ENCODE peak calls at places on chromosomes 11 and 22, in ten cellular contexts. M, Q, D, O, W, N, I, P, A and Y are unnamed samples.

GRCh38 chr11:66548774-66549630 is 2.3 kb downstream of the ACTN3 start:
- DNase-seq in Q (no peak), A (no peak), I (no peak), D (no peak), W (no peak), O (no peak), P (no peak), N (no peak), M (no peak), Y (no peak)

GRCh38 chr11:101620026-101620425 is 36.2 kb upstream of the TRPC6 start:
- DNase-seq in O (no peak), Q (no peak), W (no peak), N (no peak), D (no peak), M (no peak), A (no peak), P (no peak), I (no peak), Y (no peak)

GRCh38 chr22:46292727-46293126 is 3.9 kb upstream of the GTSE1 start:
- DNase-seq in W (no peak), N (no peak), P (no peak), D (no peak), M (no peak), Q (no peak), A (no peak), I (no peak), O (no peak), Y (peak; percentile 64)

GRCh38 chr22:42367980-42368378 is 64.2 kb downstream of the NFAM1 start:
- DNase-seq in Q (no peak), N (no peak), M (no peak), A (no peak), O (no peak), W (no peak), I (peak; percentile 33), D (peak; percentile 81), P (peak; percentile 26), Y (no peak)

GRCh38 chr11:96155627-96156378 is 187.2 kb downstream of the MAML2 start:
- DNase-seq in M (no peak), Q (no peak), O (peak; percentile 59), A (peak; percentile 27), N (peak; percentile 57), D (peak; percentile 91), W (peak; percentile 66), P (peak; percentile 35), I (peak; percentile 34), Y (peak; percentile 76)

GRCh38 chr22:27400811-27401210 is 400.7 kb downstream of the MN1 start:
- DNase-seq in D (no peak), P (no peak), I (no peak), O (no peak), A (no peak), M (no peak), W (no peak), Q (no peak), N (no peak), Y (no peak)

GRCh38 chr22:50338860-50339462 is 4.2 kb upstream of the PPP6R2 start:
- DNase-seq in I (no peak), N (no peak), O (no peak), P (no peak), D (no peak), Q (no peak), W (no peak), A (no peak), M (no peak), Y (no peak)

GRCh38 chr11:65663634-65664200 is 1.0 kb upstream of the RELA start:
- DNase-seq in A (no peak), O (no peak), P (no peak), N (no peak), D (peak; percentile 92), I (peak; percentile 57), W (peak; percentile 67), M (no peak), Q (no peak), Y (peak; percentile 77)

DNA sequence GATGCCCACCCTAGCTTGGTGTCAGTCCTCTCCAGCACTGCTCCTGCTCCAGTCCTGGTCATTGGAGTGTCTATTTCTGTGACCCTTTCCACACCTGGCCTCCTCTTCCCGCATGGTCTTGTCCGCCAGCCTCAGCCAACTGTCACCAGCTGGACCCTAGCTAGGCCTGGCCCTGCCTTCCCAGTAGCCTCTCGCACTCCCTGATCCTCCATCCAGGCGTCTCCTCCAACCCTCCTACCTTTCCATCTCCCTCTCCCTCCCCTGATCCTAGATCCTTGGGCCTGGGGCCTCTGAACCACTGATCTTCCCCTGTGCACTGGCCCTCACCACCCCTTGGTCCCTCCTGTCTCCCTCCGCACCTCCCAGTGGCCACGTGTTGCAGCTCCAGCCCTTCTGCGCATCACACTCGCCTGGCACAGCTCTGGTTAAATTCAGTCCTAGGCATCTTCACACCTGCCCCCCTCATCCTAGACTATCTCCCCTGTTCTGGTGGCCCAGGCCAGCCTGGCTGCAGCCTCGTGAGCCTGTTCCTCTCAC is 9.9 kb downstream of the SYNGR1 start:
- DNase-seq in W (no peak), D (no peak), O (no peak), I (no peak), P (no peak), M (no peak), A (no peak), N (no peak), Q (no peak), Y (no peak)
- H3K4me1 ChIP-seq in W (peaks cover 18% of the 10 kb centered on the region), D (no peaks in the 10 kb centered on the region), O (peaks cover 11% of the 10 kb centered on the region), I (peaks cover 11% of the 10 kb centered on the region), P (peaks cover 18% of the 10 kb centered on the region), M (no peaks in the 10 kb centered on the region), A (peaks cover 45% of the 10 kb centered on the region), N (peaks cover 14% of the 10 kb centered on the region), Q (peaks cover 43% of the 10 kb centered on the region), Y (no peaks in the 10 kb centered on the region)

GRCh38 chr22:39068033-39068785 is 8.9 kb upstream of the APOBEC3G start:
- DNase-seq in W (no peak), Q (no peak), I (no peak), N (no peak), M (no peak), D (no peak), A (no peak), P (no peak), O (no peak), Y (no peak)
- H3K27ac ChIP-seq in W (no peak overlapping the region), Q (no peak overlapping the region), I (no peak overlapping the region), N (no peak overlapping the region), M (no peak overlapping the region), D (no peak overlapping the region), A (no peak overlapping the region), P (no peak overlapping the region), O (no peak overlapping the region), Y (peak overlapping the region; percentile 78)

DNA sequence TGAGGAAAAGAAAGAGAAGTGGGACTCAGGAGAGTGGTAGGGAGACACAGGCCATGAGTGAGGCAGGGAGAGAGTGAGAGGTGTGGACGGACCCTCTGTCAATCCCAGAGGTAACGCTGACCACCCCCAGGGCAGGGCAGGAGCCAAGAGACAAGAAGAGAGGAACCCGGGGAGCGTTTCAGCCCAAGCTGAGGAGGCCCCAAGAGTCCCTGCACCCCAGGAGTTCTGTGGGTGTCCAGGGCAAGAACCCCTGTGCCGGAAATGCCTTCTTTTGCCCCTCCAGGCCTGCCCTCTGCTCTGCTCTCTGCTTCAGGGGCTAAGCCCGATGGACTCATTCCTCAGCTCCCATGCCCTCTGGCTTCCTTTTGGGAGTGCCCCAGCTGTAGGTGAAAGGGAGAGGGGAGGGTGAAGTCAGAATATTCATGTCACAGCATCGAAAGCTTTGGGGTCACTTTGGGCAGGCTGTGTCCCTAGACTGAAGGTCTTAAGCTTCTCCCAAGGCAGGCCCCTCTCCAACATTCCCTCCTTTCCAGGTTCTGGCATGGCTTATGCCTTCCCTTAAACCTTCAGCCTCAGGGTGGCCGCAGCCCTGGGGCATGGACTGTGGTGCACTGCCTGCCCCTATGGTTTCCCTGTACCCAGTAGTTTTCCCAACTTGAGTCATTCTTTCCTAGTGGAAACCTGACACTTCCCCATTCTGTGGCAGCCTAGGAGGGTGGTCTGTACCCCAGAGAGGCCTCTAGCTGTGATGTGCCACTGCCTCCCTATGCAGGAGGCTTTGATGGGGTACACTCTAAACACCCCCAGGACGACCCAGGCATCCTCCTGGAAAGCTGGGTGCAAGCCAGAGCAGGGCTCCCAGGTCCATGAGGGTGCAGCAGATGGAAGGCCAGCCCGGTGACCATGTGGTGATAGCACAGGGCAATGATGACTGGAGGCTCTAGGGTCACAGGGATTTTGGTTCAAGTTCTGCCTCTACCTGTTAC is 27.1 kb downstream of the MYEOV start:
- DNase-seq in N (no peak), I (no peak), A (no peak), Q (no peak), W (no peak), O (no peak), M (no peak), D (peak; percentile 36), P (no peak), Y (no peak)
- TF ChIP-seq POLR2A in N (no peak), I (no peak), A (no peak), Q (no peak), W (no peak), O (no peak), M (no peak), D (no peak), P (no peak), Y (no peak)

GRCh38 chr11:3156661-3157311 is 8.3 kb downstream of the OSBPL5 start:
- DNase-seq in P (no peak), I (no peak), N (no peak), D (peak; percentile 65), O (no peak), Q (no peak), M (no peak), A (no peak), W (no peak), Y (no peak)

GRCh38 chr11:3155216-3155615 is 9.9 kb downstream of the OSBPL5 start:
- DNase-seq in M (no peak), W (no peak), I (no peak), Q (no peak), O (no peak), A (no peak), D (no peak), P (no peak), N (no peak), Y (no peak)

GRCh38 chr11:3155691-3156258 is 9.3 kb downstream of the OSBPL5 start:
- DNase-seq in O (no peak), D (peak; percentile 59), P (no peak), N (no peak), M (no peak), Q (no peak), I (no peak), W (no peak), A (no peak), Y (no peak)

GRCh38 chr11:3157381-3158130 is 7.6 kb downstream of the OSBPL5 start:
- DNase-seq in M (no peak), N (no peak), A (no peak), P (no peak), W (no peak), I (no peak), Q (no peak), O (no peak), D (peak; percentile 64), Y (peak; percentile 46)

DNA sequence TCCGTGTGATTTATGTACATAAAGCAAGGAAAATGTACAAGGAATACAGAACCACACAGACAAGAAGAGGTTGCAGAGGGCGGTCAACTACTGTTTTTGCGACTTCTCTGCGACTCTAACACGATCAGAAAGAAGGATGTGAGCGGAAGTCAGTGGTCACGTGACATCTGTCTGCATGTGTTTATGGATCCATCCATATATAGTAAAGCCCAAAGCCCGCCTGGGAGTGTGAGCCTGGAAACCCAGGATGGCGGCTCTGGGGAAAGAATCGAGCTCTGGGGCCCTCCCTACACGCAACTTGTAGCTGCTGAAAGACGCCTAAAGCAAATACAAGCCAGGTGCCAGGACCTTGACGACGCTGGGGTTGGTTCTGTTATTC is 8.8 kb downstream of the OSBPL5 start:
- DNase-seq in W (no peak), M (no peak), I (no peak), P (no peak), Q (no peak), D (peak; percentile 88), O (no peak), N (no peak), A (no peak), Y (no peak)
- H3K4me1 ChIP-seq in W (peaks cover 13% of the 10 kb centered on the region), M (peaks cover 41% of the 10 kb centered on the region), I (peaks cover 49% of the 10 kb centered on the region), P (peaks cover 34% of the 10 kb centered on the region), Q (peaks cover 56% of the 10 kb centered on the region), D (no peaks in the 10 kb centered on the region), O (peaks cover 49% of the 10 kb centered on the region), N (peaks cover 79% of the 10 kb centered on the region), A (peaks cover 48% of the 10 kb centered on the region), Y (peaks cover 82% of the 10 kb centered on the region)